ENCODE peak calls at places on chromosome 18, in six cellular contexts. One of them, this sample, is unnamed. For H3K9me3, the result is how much of the 10 kb centered on the place peaks cover.

GRCh38 chr18:36454848-36455458 is 157.4 kb downstream of the FHOD3 start:
- DNase-seq in H1: no peak
- DNase-seq in endothelial cell of umbilical vein: no peak
- DNase-seq in keratinocyte: no peak
- DNase-seq in CD8-positive, alpha-beta memory T cell: no peak
- DNase-seq in heart right ventricle: no peak
- DNase-seq in this sample: no peak

GRCh38 chr18:33923980-33924379 is 300.7 kb downstream of the NOL4 start:
- DNase-seq in endothelial cell of umbilical vein: no peak
- DNase-seq in CD8-positive, alpha-beta memory T cell: no peak
- DNase-seq in H1: no peak
- DNase-seq in heart right ventricle: no peak
- DNase-seq in keratinocyte: no peak
- DNase-seq in this sample: no peak

GRCh38 chr18:9634856-9635255 is 20.5 kb upstream of the PPP4R1 start:
- DNase-seq in keratinocyte: no peak
- DNase-seq in CD8-positive, alpha-beta memory T cell: no peak
- DNase-seq in endothelial cell of umbilical vein: no peak
- DNase-seq in heart right ventricle: no peak
- DNase-seq in H1: no peak
- DNase-seq in this sample: no peak

GRCh38 chr18:47832348-47832747 is 98.1 kb downstream of the SMAD2 start:
- DNase-seq in endothelial cell of umbilical vein: no peak
- DNase-seq in CD8-positive, alpha-beta memory T cell: no peak
- DNase-seq in keratinocyte: no peak
- DNase-seq in heart right ventricle: no peak
- DNase-seq in H1: no peak
- DNase-seq in this sample: no peak

GRCh38 chr18:45370190-45371010 is 244.9 kb upstream of the SLC14A2 start:
- DNase-seq in keratinocyte: no peak
- DNase-seq in endothelial cell of umbilical vein: no peak
- DNase-seq in heart right ventricle: no peak
- DNase-seq in H1: no peak
- DNase-seq in CD8-positive, alpha-beta memory T cell: no peak
- DNase-seq in this sample: no peak

GRCh38 chr18:24535831-24536230 is 75.4 kb downstream of the HRH4 start:
- DNase-seq in H1: no peak
- DNase-seq in endothelial cell of umbilical vein: no peak
- DNase-seq in CD8-positive, alpha-beta memory T cell: no peak
- DNase-seq in keratinocyte: no peak
- DNase-seq in heart right ventricle: no peak
- DNase-seq in this sample: no peak

GRCh38 chr18:52163478-52163877 is 176.5 kb upstream of the DCC start:
- DNase-seq in heart right ventricle: no peak
- DNase-seq in endothelial cell of umbilical vein: no peak
- DNase-seq in keratinocyte: no peak
- DNase-seq in H1: no peak
- DNase-seq in CD8-positive, alpha-beta memory T cell: no peak
- DNase-seq in this sample: no peak

GRCh38 chr18:35436076-35436649 is 59.0 kb upstream of the ZNF396 start:
- DNase-seq in H1: no peak
- DNase-seq in heart right ventricle: no peak
- DNase-seq in keratinocyte: no peak
- DNase-seq in endothelial cell of umbilical vein: peak
- DNase-seq in CD8-positive, alpha-beta memory T cell: no peak
- DNase-seq in this sample: no peak

GRCh38 chr18:36186461-36187137 is 698 bp upstream of the MOCOS start:
- DNase-seq in heart right ventricle: peak
- DNase-seq in H1: no peak
- DNase-seq in endothelial cell of umbilical vein: no peak
- DNase-seq in keratinocyte: no peak
- DNase-seq in CD8-positive, alpha-beta memory T cell: no peak
- DNase-seq in this sample: peak

GRCh38 chr18:55861266-55861665 is 273.3 kb upstream of the TCF4 start:
- DNase-seq in keratinocyte: no peak
- DNase-seq in H1: no peak
- DNase-seq in endothelial cell of umbilical vein: peak
- DNase-seq in heart right ventricle: no peak
- DNase-seq in CD8-positive, alpha-beta memory T cell: no peak
- DNase-seq in this sample: no peak

GRCh38 chr18:46299465-46300004 is 195.3 kb downstream of the HAUS1 start:
- DNase-seq in H1: no peak
- DNase-seq in endothelial cell of umbilical vein: no peak
- DNase-seq in heart right ventricle: no peak
- DNase-seq in keratinocyte: no peak
- DNase-seq in CD8-positive, alpha-beta memory T cell: no peak
- DNase-seq in this sample: no peak

GRCh38 chr18:69401475-69402218 is 959 bp downstream of the DOK6 start:
- DNase-seq in CD8-positive, alpha-beta memory T cell: no peak
- DNase-seq in keratinocyte: no peak
- DNase-seq in endothelial cell of umbilical vein: peak
- DNase-seq in H1: no peak
- DNase-seq in heart right ventricle: peak
- DNase-seq in this sample: no peak

GRCh38 chr18:45267622-45268021 is 347.7 kb upstream of the SLC14A2 start:
- DNase-seq in endothelial cell of umbilical vein: no peak
- DNase-seq in heart right ventricle: no peak
- DNase-seq in H1: no peak
- DNase-seq in CD8-positive, alpha-beta memory T cell: no peak
- DNase-seq in keratinocyte: no peak
- DNase-seq in this sample: no peak

GRCh38 chr18:31325051-31325450 is 7.1 kb downstream of the DSG1 start:
- DNase-seq in keratinocyte: no peak
- DNase-seq in H1: no peak
- DNase-seq in heart right ventricle: peak
- DNase-seq in CD8-positive, alpha-beta memory T cell: no peak
- DNase-seq in endothelial cell of umbilical vein: peak
- DNase-seq in this sample: no peak

GRCh38 chr18:78637442-78638402 is 341.9 kb upstream of the SALL3 start:
- DNase-seq in endothelial cell of umbilical vein: no peak
- DNase-seq in H1: no peak
- DNase-seq in keratinocyte: no peak
- DNase-seq in CD8-positive, alpha-beta memory T cell: no peak
- DNase-seq in heart right ventricle: no peak
- DNase-seq in this sample: no peak

GRCh38 chr18:60066576-60066975 is 166.8 kb downstream of the PMAIP1 start:
- DNase-seq in endothelial cell of umbilical vein: no peak
- DNase-seq in keratinocyte: no peak
- DNase-seq in heart right ventricle: no peak
- DNase-seq in H1: no peak
- DNase-seq in CD8-positive, alpha-beta memory T cell: no peak
- DNase-seq in this sample: no peak

GRCh38 chr18:23238152-23238531 is 102.9 kb downstream of the CABLES1 start:
- DNase-seq in keratinocyte: no peak
- DNase-seq in endothelial cell of umbilical vein: peak
- DNase-seq in H1: no peak
- DNase-seq in heart right ventricle: peak
- DNase-seq in CD8-positive, alpha-beta memory T cell: no peak
- DNase-seq in this sample: peak

GRCh38 chr18:24051256-24051947 is 36.8 kb downstream of the TTC39C start:
- DNase-seq in endothelial cell of umbilical vein: no peak
- DNase-seq in keratinocyte: no peak
- DNase-seq in H1: no peak
- DNase-seq in heart right ventricle: no peak
- DNase-seq in CD8-positive, alpha-beta memory T cell: no peak
- DNase-seq in this sample: no peak

GRCh38 chr18:22668496-22668895 is 250.8 kb upstream of the CTAGE1 start:
- DNase-seq in CD8-positive, alpha-beta memory T cell: no peak
- DNase-seq in endothelial cell of umbilical vein: no peak
- DNase-seq in heart right ventricle: no peak
- DNase-seq in H1: no peak
- DNase-seq in keratinocyte: no peak
- DNase-seq in this sample: no peak

GRCh38 chr18:8967573-8967972 is 134.9 kb upstream of the NDUFV2 start:
- DNase-seq in heart right ventricle: no peak
- DNase-seq in H1: no peak
- DNase-seq in keratinocyte: no peak
- DNase-seq in endothelial cell of umbilical vein: no peak
- DNase-seq in CD8-positive, alpha-beta memory T cell: no peak
- DNase-seq in this sample: no peak

GRCh38 chr18:68484241-68484640 is 230.7 kb downstream of the TMX3 start:
- DNase-seq in heart right ventricle: no peak
- DNase-seq in CD8-positive, alpha-beta memory T cell: no peak
- DNase-seq in endothelial cell of umbilical vein: no peak
- DNase-seq in H1: no peak
- DNase-seq in keratinocyte: no peak
- DNase-seq in this sample: no peak

GRCh38 chr18:52569492-52569891 is 229.5 kb downstream of the DCC start:
- DNase-seq in H1: no peak
- DNase-seq in CD8-positive, alpha-beta memory T cell: no peak
- DNase-seq in endothelial cell of umbilical vein: no peak
- DNase-seq in keratinocyte: no peak
- DNase-seq in heart right ventricle: no peak
- DNase-seq in this sample: no peak

GRCh38 chr18:76689646-76690264 is 132.6 kb upstream of the ZNF236 start:
- DNase-seq in keratinocyte: no peak
- DNase-seq in heart right ventricle: no peak
- DNase-seq in CD8-positive, alpha-beta memory T cell: no peak
- DNase-seq in endothelial cell of umbilical vein: no peak
- DNase-seq in H1: no peak
- DNase-seq in this sample: no peak

GRCh38 chr18:76688724-76689472 is 133.5 kb upstream of the ZNF236 start:
- DNase-seq in keratinocyte: no peak
- DNase-seq in endothelial cell of umbilical vein: no peak
- DNase-seq in H1: no peak
- DNase-seq in CD8-positive, alpha-beta memory T cell: no peak
- DNase-seq in heart right ventricle: no peak
- DNase-seq in this sample: no peak

GRCh38 chr18:76687271-76688006 is 134.9 kb upstream of the ZNF236 start:
- DNase-seq in endothelial cell of umbilical vein: no peak
- DNase-seq in heart right ventricle: no peak
- DNase-seq in keratinocyte: no peak
- DNase-seq in CD8-positive, alpha-beta memory T cell: no peak
- DNase-seq in H1: no peak
- DNase-seq in this sample: no peak

GRCh38 chr18:76686737-76687231 is 135.6 kb upstream of the ZNF236 start:
- DNase-seq in H1: no peak
- DNase-seq in heart right ventricle: peak
- DNase-seq in endothelial cell of umbilical vein: peak
- DNase-seq in CD8-positive, alpha-beta memory T cell: no peak
- DNase-seq in keratinocyte: no peak
- DNase-seq in this sample: no peak

GRCh38 chr18:76691800-76692199 is 130.6 kb upstream of the ZNF236 start:
- DNase-seq in keratinocyte: no peak
- DNase-seq in H1: no peak
- DNase-seq in endothelial cell of umbilical vein: no peak
- DNase-seq in heart right ventricle: no peak
- DNase-seq in CD8-positive, alpha-beta memory T cell: no peak
- DNase-seq in this sample: no peak
- H3K4me3 ChIP-seq in keratinocyte: no peak
- H3K4me3 ChIP-seq in H1: no peak
- H3K4me3 ChIP-seq in endothelial cell of umbilical vein: no peak
- H3K4me3 ChIP-seq in heart right ventricle: no peak
- H3K4me3 ChIP-seq in CD8-positive, alpha-beta memory T cell: no peak
- H3K4me3 ChIP-seq in this sample: no peak

DNA sequence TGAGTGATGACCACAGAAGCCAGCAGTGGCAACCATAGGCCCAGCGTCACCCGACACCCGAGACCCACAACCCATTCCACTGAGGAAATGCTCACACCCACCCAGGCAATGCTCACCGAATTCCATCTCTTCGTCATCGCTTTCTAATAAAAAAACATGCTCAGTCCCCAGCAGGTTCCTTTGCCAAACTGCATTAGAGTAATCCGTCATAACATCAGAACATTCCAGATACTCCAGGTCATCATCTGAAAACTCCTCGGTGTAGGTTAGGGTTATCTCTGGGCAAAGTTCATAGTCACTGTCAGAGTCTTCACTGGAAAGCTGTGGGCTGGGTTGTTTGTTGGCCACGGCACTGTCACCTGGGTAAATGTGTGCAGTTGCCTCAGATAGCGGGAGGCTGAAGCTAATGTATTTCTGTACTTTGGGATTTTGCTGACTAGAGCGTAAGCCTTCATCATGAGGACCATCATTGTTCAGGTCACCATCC is 49.3 kb downstream of the ALPK2 start:
- DNase-seq in H1: no peak
- DNase-seq in keratinocyte: no peak
- DNase-seq in heart right ventricle: no peak
- DNase-seq in CD8-positive, alpha-beta memory T cell: no peak
- DNase-seq in endothelial cell of umbilical vein: no peak
- DNase-seq in this sample: no peak
- H3K27ac ChIP-seq in H1: no peak
- H3K27ac ChIP-seq in keratinocyte: no peak
- H3K27ac ChIP-seq in heart right ventricle: peak
- H3K27ac ChIP-seq in CD8-positive, alpha-beta memory T cell: no peak
- H3K27ac ChIP-seq in endothelial cell of umbilical vein: no peak
- H3K27ac ChIP-seq in this sample: no peak

DNA sequence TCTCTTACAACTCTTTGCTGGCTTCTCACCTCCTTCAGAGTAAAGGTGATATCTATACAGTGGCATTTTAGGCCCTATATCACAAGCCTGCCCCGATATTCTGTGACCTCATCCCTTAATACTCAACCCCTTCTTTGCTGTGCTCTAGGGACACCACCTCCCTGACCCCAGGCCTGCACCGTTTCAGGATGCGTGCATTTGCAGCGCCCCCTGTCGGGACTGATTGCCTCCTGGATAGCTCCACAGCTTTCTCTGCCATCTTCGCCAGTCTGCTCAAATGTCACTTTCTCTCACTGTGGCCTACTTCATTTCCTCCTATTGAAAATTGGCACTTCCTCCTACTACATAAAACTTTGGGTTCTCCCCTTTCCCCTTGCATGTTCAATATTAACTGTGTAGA is 289.6 kb downstream of the SOCS6 start:
- DNase-seq in endothelial cell of umbilical vein: no peak
- DNase-seq in CD8-positive, alpha-beta memory T cell: no peak
- DNase-seq in keratinocyte: no peak
- DNase-seq in H1: peak
- DNase-seq in heart right ventricle: no peak
- DNase-seq in this sample: no peak
- H3K9me3 ChIP-seq in endothelial cell of umbilical vein: under half
- H3K9me3 ChIP-seq in CD8-positive, alpha-beta memory T cell: under half
- H3K9me3 ChIP-seq in keratinocyte: under half
- H3K9me3 ChIP-seq in H1: half or more
- H3K9me3 ChIP-seq in heart right ventricle: under half
- H3K9me3 ChIP-seq in this sample: under half

DNA sequence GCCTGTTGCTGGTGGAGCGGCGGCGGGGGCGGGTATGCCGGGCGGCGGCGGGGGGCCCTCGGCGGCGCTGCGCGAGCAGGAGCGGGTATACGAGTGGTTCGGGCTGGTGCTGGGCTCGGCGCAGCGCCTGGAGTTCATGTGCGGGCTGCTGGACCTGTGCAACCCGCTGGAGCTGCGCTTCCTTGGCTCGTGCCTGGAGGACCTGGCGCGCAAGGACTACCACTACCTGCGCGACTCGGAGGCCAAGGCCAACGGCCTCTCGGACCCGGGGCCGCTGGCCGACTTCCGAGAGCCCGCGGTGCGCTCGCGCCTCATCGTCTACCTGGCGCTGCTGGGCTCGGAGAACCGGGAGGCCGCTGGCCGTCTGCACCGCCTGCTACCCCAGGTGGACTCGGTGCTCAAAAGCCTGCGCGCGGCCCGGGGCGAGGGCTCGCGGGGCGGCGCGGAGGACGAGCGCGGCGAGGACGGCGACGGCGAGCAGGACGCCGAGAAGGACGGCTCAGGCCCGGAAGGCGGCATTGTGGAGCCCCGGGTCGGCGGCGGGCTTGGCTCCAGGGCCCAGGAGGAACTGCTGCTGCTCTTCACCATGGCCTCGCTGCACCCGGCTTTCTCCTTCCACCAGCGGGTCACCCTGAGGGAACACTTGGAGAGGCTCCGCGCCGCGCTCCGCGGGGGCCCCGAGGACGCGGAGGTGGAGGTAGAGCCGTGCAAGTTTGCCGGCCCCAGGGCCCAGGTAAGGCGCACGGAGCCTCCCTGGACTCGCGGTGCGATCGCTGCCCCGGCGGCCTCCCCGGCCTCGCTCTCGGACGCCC is 1.0 kb downstream of the ZCCHC2 start:
- DNase-seq in endothelial cell of umbilical vein: peak
- DNase-seq in H1: no peak
- DNase-seq in keratinocyte: no peak
- DNase-seq in CD8-positive, alpha-beta memory T cell: peak
- DNase-seq in heart right ventricle: peak
- DNase-seq in this sample: peak
- H3K4me3 ChIP-seq in endothelial cell of umbilical vein: peak
- H3K4me3 ChIP-seq in H1: peak
- H3K4me3 ChIP-seq in keratinocyte: peak
- H3K4me3 ChIP-seq in CD8-positive, alpha-beta memory T cell: peak
- H3K4me3 ChIP-seq in heart right ventricle: peak
- H3K4me3 ChIP-seq in this sample: peak